ENCODE peak calls at places on chromosomes 6 and 20, in seven cellular contexts. One of them, this sample, is unnamed.

GRCh38 chr6:28896505-28897392 is 27.0 kb downstream of the TRIM27 start:
- DNase-seq in heart left ventricle: peak; percentile 43
- DNase-seq in IMR-90: peak; percentile 55
- DNase-seq in transverse colon: peak; percentile 60
- DNase-seq in mammary epithelial cell: peak; percentile 68
- DNase-seq in adrenal gland: peak; percentile 80
- DNase-seq in H1: no peak
- DNase-seq in this sample: no peak

GRCh38 chr6:24987439-24987838 is 51.7 kb upstream of the RIPOR2 start:
- DNase-seq in heart left ventricle: no peak
- DNase-seq in IMR-90: no peak
- DNase-seq in transverse colon: no peak
- DNase-seq in mammary epithelial cell: no peak
- DNase-seq in adrenal gland: no peak
- DNase-seq in H1: no peak
- DNase-seq in this sample: no peak

GRCh38 chr20:39986231-39986904 is 702.7 kb downstream of the MAFB start:
- DNase-seq in heart left ventricle: peak; percentile 81
- DNase-seq in IMR-90: peak; percentile 28
- DNase-seq in transverse colon: peak; percentile 15
- DNase-seq in mammary epithelial cell: peak; percentile 48
- DNase-seq in adrenal gland: peak; percentile 78
- DNase-seq in H1: peak; percentile 7
- DNase-seq in this sample: no peak

GRCh38 chr20:62500237-62500864 is 24.6 kb upstream of the GATA5 start:
- DNase-seq in heart left ventricle: peak; percentile 77
- DNase-seq in IMR-90: peak; percentile 20
- DNase-seq in transverse colon: peak; percentile 78
- DNase-seq in mammary epithelial cell: peak; percentile 29
- DNase-seq in adrenal gland: peak; percentile 73
- DNase-seq in H1: no peak
- DNase-seq in this sample: peak; percentile 98

GRCh38 chr6:132443206-132443605 is 41.9 kb upstream of the MOXD1 start:
- DNase-seq in heart left ventricle: no peak
- DNase-seq in IMR-90: peak; percentile 20
- DNase-seq in transverse colon: no peak
- DNase-seq in mammary epithelial cell: peak; percentile 26
- DNase-seq in adrenal gland: no peak
- DNase-seq in H1: no peak
- DNase-seq in this sample: no peak

GRCh38 chr6:28643017-28643740 is 117.5 kb downstream of the GPX5 start:
- DNase-seq in heart left ventricle: no peak
- DNase-seq in IMR-90: peak; percentile 78
- DNase-seq in transverse colon: no peak
- DNase-seq in mammary epithelial cell: peak; percentile 86
- DNase-seq in adrenal gland: no peak
- DNase-seq in H1: peak; percentile 70
- DNase-seq in this sample: peak; percentile 87

GRCh38 chr6:42889815-42890214 is 10.4 kb downstream of the RPL7L1 start:
- DNase-seq in heart left ventricle: no peak
- DNase-seq in IMR-90: no peak
- DNase-seq in transverse colon: no peak
- DNase-seq in mammary epithelial cell: no peak
- DNase-seq in adrenal gland: peak; percentile 12
- DNase-seq in H1: no peak
- DNase-seq in this sample: no peak

GRCh38 chr20:37363221-37364012 is 17.5 kb downstream of the SRC start:
- DNase-seq in heart left ventricle: no peak
- DNase-seq in IMR-90: no peak
- DNase-seq in transverse colon: no peak
- DNase-seq in mammary epithelial cell: no peak
- DNase-seq in adrenal gland: peak; percentile 76
- DNase-seq in H1: no peak
- DNase-seq in this sample: peak; percentile 41

GRCh38 chr20:38812182-38812581 is 6.7 kb downstream of the PPP1R16B start:
- DNase-seq in heart left ventricle: no peak
- DNase-seq in IMR-90: no peak
- DNase-seq in transverse colon: no peak
- DNase-seq in mammary epithelial cell: no peak
- DNase-seq in adrenal gland: no peak
- DNase-seq in H1: no peak
- DNase-seq in this sample: no peak

GRCh38 chr6:2582268-2582667 is 168.5 kb downstream of the MYLK4 start:
- DNase-seq in heart left ventricle: no peak
- DNase-seq in IMR-90: no peak
- DNase-seq in transverse colon: no peak
- DNase-seq in mammary epithelial cell: no peak
- DNase-seq in adrenal gland: no peak
- DNase-seq in H1: no peak
- DNase-seq in this sample: peak; percentile 27

GRCh38 chr6:36874016-36874442 is 574 bp downstream of the PPIL1 start:
- DNase-seq in heart left ventricle: no peak
- DNase-seq in IMR-90: peak; percentile 35
- DNase-seq in transverse colon: peak; percentile 25
- DNase-seq in mammary epithelial cell: no peak
- DNase-seq in adrenal gland: no peak
- DNase-seq in H1: no peak
- DNase-seq in this sample: no peak

GRCh38 chr6:70847685-70848084 is 109.2 kb downstream of the B3GAT2 start:
- DNase-seq in heart left ventricle: no peak
- DNase-seq in IMR-90: no peak
- DNase-seq in transverse colon: no peak
- DNase-seq in mammary epithelial cell: no peak
- DNase-seq in adrenal gland: no peak
- DNase-seq in H1: no peak
- DNase-seq in this sample: no peak

GRCh38 chr6:78749326-78749725 is 118.0 kb upstream of the IRAK1BP1 start:
- DNase-seq in heart left ventricle: no peak
- DNase-seq in IMR-90: peak; percentile 1
- DNase-seq in transverse colon: no peak
- DNase-seq in mammary epithelial cell: peak; percentile 3
- DNase-seq in adrenal gland: no peak
- DNase-seq in H1: no peak
- DNase-seq in this sample: peak; percentile 79

GRCh38 chr20:36845288-36845969 is 30.5 kb upstream of the TLDC2 start:
- DNase-seq in heart left ventricle: no peak
- DNase-seq in IMR-90: no peak
- DNase-seq in transverse colon: no peak
- DNase-seq in mammary epithelial cell: no peak
- DNase-seq in adrenal gland: no peak
- DNase-seq in H1: no peak
- DNase-seq in this sample: peak; percentile 64

GRCh38 chr6:138752017-138752416 is 21.6 kb upstream of the CCDC28A start:
- DNase-seq in heart left ventricle: no peak
- DNase-seq in IMR-90: no peak
- DNase-seq in transverse colon: no peak
- DNase-seq in mammary epithelial cell: no peak
- DNase-seq in adrenal gland: no peak
- DNase-seq in H1: no peak
- DNase-seq in this sample: no peak

GRCh38 chr6:36244641-36245280 is 25.1 kb upstream of the PNPLA1 start:
- DNase-seq in heart left ventricle: no peak
- DNase-seq in IMR-90: peak; percentile 36
- DNase-seq in transverse colon: no peak
- DNase-seq in mammary epithelial cell: no peak
- DNase-seq in adrenal gland: no peak
- DNase-seq in H1: no peak
- DNase-seq in this sample: no peak

GRCh38 chr20:40073535-40074111 is 615.4 kb downstream of the MAFB start:
- DNase-seq in heart left ventricle: no peak
- DNase-seq in IMR-90: no peak
- DNase-seq in transverse colon: no peak
- DNase-seq in mammary epithelial cell: no peak
- DNase-seq in adrenal gland: no peak
- DNase-seq in H1: peak; percentile 36
- DNase-seq in this sample: no peak

GRCh38 chr6:39327516-39327915 is 5.0 kb upstream of the KCNK16 start:
- DNase-seq in heart left ventricle: no peak
- DNase-seq in IMR-90: no peak
- DNase-seq in transverse colon: no peak
- DNase-seq in mammary epithelial cell: no peak
- DNase-seq in adrenal gland: no peak
- DNase-seq in H1: no peak
- DNase-seq in this sample: peak; percentile 60

GRCh38 chr6:39328066-39328465 is 5.6 kb upstream of the KCNK16 start:
- DNase-seq in heart left ventricle: no peak
- DNase-seq in IMR-90: no peak
- DNase-seq in transverse colon: no peak
- DNase-seq in mammary epithelial cell: no peak
- DNase-seq in adrenal gland: no peak
- DNase-seq in H1: no peak
- DNase-seq in this sample: peak; percentile 69

GRCh38 chr6:39330476-39330875 is 8.0 kb upstream of the KCNK16 start:
- DNase-seq in heart left ventricle: no peak
- DNase-seq in IMR-90: no peak
- DNase-seq in transverse colon: no peak
- DNase-seq in mammary epithelial cell: no peak
- DNase-seq in adrenal gland: no peak
- DNase-seq in H1: no peak
- DNase-seq in this sample: peak; percentile 62

GRCh38 chr6:39333626-39334025 is 11.1 kb upstream of the KCNK16 start:
- DNase-seq in heart left ventricle: no peak
- DNase-seq in IMR-90: no peak
- DNase-seq in transverse colon: no peak
- DNase-seq in mammary epithelial cell: no peak
- DNase-seq in adrenal gland: no peak
- DNase-seq in H1: no peak
- DNase-seq in this sample: peak; percentile 37

GRCh38 chr6:39330057-39330456 is 7.6 kb upstream of the KCNK16 start:
- DNase-seq in heart left ventricle: no peak
- DNase-seq in IMR-90: no peak
- DNase-seq in transverse colon: no peak
- DNase-seq in mammary epithelial cell: no peak
- DNase-seq in adrenal gland: no peak
- DNase-seq in H1: no peak
- DNase-seq in this sample: no peak
- H3K4me3 ChIP-seq in heart left ventricle: no peak overlapping the region
- H3K4me3 ChIP-seq in IMR-90: no peak overlapping the region
- H3K4me3 ChIP-seq in transverse colon: no peak overlapping the region
- H3K4me3 ChIP-seq in mammary epithelial cell: no peak overlapping the region
- H3K4me3 ChIP-seq in adrenal gland: no peak overlapping the region
- H3K4me3 ChIP-seq in H1: no peak overlapping the region
- H3K4me3 ChIP-seq in this sample: no peak overlapping the region

DNA sequence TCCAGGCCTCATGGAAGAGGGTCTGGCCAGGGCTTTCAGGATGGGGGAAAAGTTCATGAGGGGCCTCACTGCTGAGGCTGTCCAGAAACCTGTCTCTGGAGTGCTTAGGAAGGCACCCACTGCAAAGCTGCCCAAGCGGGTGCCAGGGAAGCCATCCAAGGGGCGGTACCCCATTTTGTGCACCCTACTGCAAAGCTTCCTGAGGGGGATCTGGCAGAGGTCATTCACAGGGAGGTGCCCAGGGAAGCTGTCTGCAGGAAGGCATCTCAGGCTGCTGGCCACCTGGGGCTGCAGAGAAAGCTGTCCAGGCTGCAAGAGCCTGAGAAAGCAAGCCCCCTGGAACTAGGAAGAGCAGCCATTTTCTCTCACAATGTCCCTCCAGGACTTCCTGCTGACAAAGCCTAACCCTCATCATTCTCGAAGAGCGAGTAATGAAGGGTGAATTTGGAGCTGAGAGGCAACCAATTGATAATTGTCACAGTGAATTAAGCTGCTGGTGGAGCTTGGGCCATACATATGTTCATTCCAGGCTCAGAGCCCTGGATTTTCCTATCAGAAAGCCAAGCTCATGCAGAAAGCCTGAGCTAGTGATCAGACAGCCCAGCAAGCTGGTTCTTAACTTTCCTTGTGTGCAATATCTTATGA is 62.1 kb upstream of the SLC22A16 start:
- DNase-seq in heart left ventricle: no peak
- DNase-seq in IMR-90: peak; percentile 7
- DNase-seq in transverse colon: no peak
- DNase-seq in mammary epithelial cell: no peak
- DNase-seq in adrenal gland: no peak
- DNase-seq in H1: no peak
- DNase-seq in this sample: no peak
- H3K4me1 ChIP-seq in heart left ventricle: no peaks in the 10 kb centered on the region
- H3K4me1 ChIP-seq in IMR-90: peaks cover 10% of the 10 kb centered on the region
- H3K4me1 ChIP-seq in transverse colon: no peaks in the 10 kb centered on the region
- H3K4me1 ChIP-seq in mammary epithelial cell: peaks cover 34% of the 10 kb centered on the region
- H3K4me1 ChIP-seq in adrenal gland: peaks cover 7% of the 10 kb centered on the region
- H3K4me1 ChIP-seq in H1: no peaks in the 10 kb centered on the region
- H3K4me1 ChIP-seq in this sample: peaks cover 54% of the 10 kb centered on the region

DNA sequence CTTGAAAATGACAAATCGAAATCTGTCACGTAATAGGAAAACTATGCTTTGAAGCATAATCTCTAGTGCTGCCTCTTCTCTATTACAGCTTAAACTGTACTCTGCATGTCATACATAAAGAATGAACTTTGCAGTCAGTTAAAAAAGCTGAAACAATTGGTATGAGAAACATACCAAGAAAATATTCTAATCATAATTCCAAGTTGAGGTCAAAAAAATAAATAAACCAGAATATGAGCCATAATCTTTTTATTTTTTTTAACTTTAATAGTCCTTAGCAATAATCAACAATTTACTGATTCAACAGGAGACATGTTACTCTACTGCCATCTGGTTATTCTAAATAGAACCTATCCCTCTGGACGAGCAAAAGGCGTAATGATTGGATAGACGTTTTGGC is 224.3 kb upstream of the FLRT3 start:
- DNase-seq in heart left ventricle: no peak
- DNase-seq in IMR-90: peak; percentile 78
- DNase-seq in transverse colon: no peak
- DNase-seq in mammary epithelial cell: no peak
- DNase-seq in adrenal gland: no peak
- DNase-seq in H1: no peak
- DNase-seq in this sample: no peak
- TF ChIP-seq CTCF in heart left ventricle: no peak
- TF ChIP-seq CTCF in IMR-90: peak; percentile 48
- TF ChIP-seq CTCF in transverse colon: no peak
- TF ChIP-seq CTCF in mammary epithelial cell: no peak
- TF ChIP-seq CTCF in adrenal gland: no peak
- TF ChIP-seq CTCF in H1: no peak
- TF ChIP-seq CTCF in this sample: no peak

DNA sequence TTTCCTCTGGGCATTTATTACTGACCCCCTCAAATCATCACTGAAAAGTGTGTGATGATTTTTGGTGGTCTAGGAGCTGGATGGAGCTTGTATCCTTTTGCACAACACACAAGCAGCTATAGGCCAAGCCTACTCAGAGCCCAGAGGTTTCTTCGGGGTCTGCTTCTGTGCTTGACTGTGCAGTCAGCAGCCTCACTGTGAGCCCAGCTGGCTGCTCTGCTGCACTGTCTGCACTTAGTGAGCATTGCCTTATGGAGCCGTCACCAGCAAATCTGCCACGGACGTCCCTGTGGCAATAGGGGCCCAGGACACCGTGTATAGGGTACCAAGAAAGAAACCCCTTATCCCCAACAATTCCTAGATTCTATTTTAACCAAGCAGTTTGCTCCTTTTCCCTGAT is 38.6 kb upstream of the GMPR start:
- DNase-seq in heart left ventricle: no peak
- DNase-seq in IMR-90: no peak
- DNase-seq in transverse colon: no peak
- DNase-seq in mammary epithelial cell: no peak
- DNase-seq in adrenal gland: no peak
- DNase-seq in H1: no peak
- DNase-seq in this sample: no peak
- H3K4me3 ChIP-seq in heart left ventricle: peak overlapping the region; percentile 21
- H3K4me3 ChIP-seq in IMR-90: no peak overlapping the region
- H3K4me3 ChIP-seq in transverse colon: no peak overlapping the region
- H3K4me3 ChIP-seq in mammary epithelial cell: no peak overlapping the region
- H3K4me3 ChIP-seq in adrenal gland: no peak overlapping the region
- H3K4me3 ChIP-seq in H1: no peak overlapping the region
- H3K4me3 ChIP-seq in this sample: no peak overlapping the region